ENCODE peak calls at places on chromosomes 7 and 10, in four cellular contexts. A is gastrocnemius medialis, O is HepG2, N is IMR-90. L is an unnamed sample. For H3K4me1, the result is how much of the 10 kb centered on the place peaks cover.

GRCh38 chr10:113084031-113084430 is 134.0 kb downstream of the TCF7L2 start:
- DNase-seq in A (no peak), O (no peak), N (peak), L (no peak)

GRCh38 chr10:32148864-32149256 is 92.6 kb upstream of the KIF5B start:
- DNase-seq in A (no peak), O (no peak), N (no peak), L (no peak)

GRCh38 chr7:114708646-114709045 is 213.2 kb upstream of the MDFIC start:
- DNase-seq in A (no peak), O (no peak), N (no peak), L (no peak)

GRCh38 chr10:91672021-91672608 is 39.2 kb upstream of the PPP1R3C start:
- DNase-seq in A (no peak), O (no peak), N (peak), L (no peak)

GRCh38 chr7:111827863-111828504 is 265.7 kb upstream of the IMMP2L start:
- DNase-seq in A (no peak), O (no peak), N (peak), L (no peak)

GRCh38 chr7:7772385-7772784 is 54.0 kb upstream of the RPA3 start:
- DNase-seq in A (no peak), O (no peak), N (peak), L (no peak)

GRCh38 chr10:1536341-1536740 is 201.0 kb downstream of the ADARB2 start:
- DNase-seq in A (no peak), O (no peak), N (no peak), L (no peak)

GRCh38 chr10:62728479-62728878 is 76.0 kb upstream of the ADO start:
- DNase-seq in A (no peak), O (no peak), N (no peak), L (no peak)

GRCh38 chr7:158827411-158828342 is 1.6 kb downstream of the ESYT2 start:
- DNase-seq in A (no peak), O (no peak), N (peak), L (no peak)

GRCh38 chr7:12706900-12707536 is 19.6 kb downstream of the ARL4A start:
- DNase-seq in A (no peak), O (no peak), N (peak), L (no peak)

GRCh38 chr10:68135922-68136718 is 26.8 kb downstream of the MYPN start:
- DNase-seq in A (peak), O (no peak), N (peak), L (no peak)

GRCh38 chr10:73163096-73163495 is 4.7 kb downstream of the ECD start:
- DNase-seq in A (no peak), O (no peak), N (peak), L (no peak)

GRCh38 chr10:124341768-124342135 is 77.0 kb downstream of the OAT start:
- DNase-seq in A (no peak), O (no peak), N (no peak), L (no peak)

GRCh38 chr10:244227-244626 is 109.0 kb downstream of the ZMYND11 start:
- DNase-seq in A (no peak), O (no peak), N (no peak), L (no peak)

GRCh38 chr7:148987751-148988512 is 40.4 kb downstream of the PDIA4 start:
- DNase-seq in A (no peak), O (no peak), N (peak), L (peak)

GRCh38 chr7:98619450-98620321 is 2.6 kb downstream of the NPTX2 start:
- DNase-seq in A (peak), O (peak), N (peak), L (peak)
- TF ChIP-seq POLR2A in A (no peak), O (no peak), N (no peak), L (no peak)

GRCh38 chr7:135333196-135333595 is 99.6 kb downstream of the STRA8 start:
- DNase-seq in A (no peak), O (no peak), N (peak), L (no peak)

GRCh38 chr7:135328526-135328925 is 94.9 kb downstream of the STRA8 start:
- DNase-seq in A (no peak), O (no peak), N (no peak), L (no peak)

GRCh38 chr7:135327458-135327857 is 93.8 kb downstream of the STRA8 start:
- DNase-seq in A (no peak), O (no peak), N (no peak), L (no peak)

GRCh38 chr7:135328053-135328452 is 94.4 kb downstream of the STRA8 start:
- DNase-seq in A (no peak), O (no peak), N (no peak), L (no peak)

GRCh38 chr7:135330088-135330487 is 96.5 kb downstream of the STRA8 start:
- DNase-seq in A (no peak), O (no peak), N (no peak), L (no peak)
- H3K4me1 ChIP-seq in A (under half), O (under half), N (under half), L (under half)

DNA sequence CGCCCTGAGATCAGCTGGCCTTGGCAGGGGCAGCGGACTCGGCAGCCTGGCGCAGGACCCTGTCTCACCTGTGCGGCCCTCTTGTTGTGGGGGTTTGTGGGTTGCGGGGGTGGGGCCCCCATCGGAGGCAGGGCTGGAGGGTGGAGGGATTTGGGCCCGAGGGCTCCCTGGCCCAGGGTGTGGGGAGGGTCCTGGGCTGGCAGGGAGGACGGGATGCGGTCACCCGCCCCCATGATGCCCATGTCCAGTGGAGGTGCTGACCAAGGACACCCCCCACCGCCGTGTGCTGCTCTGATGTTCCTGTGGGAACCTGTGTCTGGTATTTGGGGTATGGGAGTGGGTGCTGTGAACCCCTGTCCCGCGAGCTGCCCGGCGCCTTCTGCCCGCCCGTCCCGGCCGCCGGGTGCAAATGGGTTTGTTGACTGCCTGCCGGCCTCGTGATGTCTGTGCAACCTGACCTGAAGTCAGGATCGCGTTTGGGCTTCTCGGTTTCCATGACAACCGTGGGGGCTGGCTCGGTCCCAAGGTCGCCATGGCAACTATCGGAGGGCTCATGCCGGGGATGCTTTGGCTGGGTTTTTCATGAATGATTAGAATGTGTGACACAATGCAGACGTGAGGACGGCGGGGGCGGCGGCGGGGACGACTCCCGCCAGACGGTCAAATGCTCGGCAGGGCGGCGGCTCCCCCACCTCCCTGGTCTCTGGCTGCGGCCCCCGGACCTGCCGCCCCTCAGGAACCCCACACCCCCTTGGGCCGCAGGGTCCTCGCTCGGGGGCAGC is 7.3 kb downstream of the MAFK start:
- DNase-seq in A (peak), O (no peak), N (peak), L (peak)
- H3K27ac ChIP-seq in A (peak), O (peak), N (peak), L (peak)

DNA sequence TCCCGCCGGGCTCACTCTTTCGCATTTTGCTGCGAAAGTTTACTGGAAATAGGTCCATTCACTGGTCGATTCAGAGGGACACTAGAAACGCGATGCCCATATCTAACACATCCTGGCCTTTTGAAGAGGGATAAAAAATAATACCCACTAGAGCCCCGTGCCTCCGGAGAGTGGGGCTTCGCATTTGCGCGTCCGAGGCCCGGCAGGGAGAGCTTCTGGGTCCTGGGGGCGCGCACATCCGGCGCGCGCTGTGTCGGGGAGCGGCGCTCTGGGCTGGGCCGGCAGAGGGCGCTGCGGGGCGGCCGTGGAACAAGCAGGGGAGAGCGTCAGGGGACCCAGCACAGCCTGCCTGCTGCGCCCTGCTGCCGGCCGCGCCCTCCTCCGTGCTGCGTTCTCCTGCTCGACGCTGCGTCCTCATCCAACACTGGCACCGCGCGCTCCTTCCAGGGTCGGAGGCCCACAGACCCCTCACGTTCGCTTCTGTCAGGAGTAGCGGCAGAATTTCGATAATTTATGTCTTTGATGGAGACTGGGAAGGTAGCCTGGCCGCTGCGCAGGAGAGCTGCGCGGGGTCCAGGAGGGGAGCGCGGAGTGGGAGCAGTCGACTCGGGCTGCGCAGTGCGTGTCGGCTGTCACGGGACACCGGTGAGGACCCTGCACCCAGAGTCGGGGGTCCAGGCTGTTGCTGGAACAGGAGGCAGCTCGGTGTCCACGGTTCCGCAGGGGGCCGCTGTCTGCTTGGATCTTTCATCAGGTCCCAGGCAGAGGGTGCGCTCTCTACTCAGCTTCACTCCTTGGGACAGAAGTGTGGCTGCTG is 41.5 kb upstream of the ZNF32 start:
- DNase-seq in A (peak), O (peak), N (peak), L (peak)
- TF ChIP-seq POLR2A in A (peak), O (no peak), N (peak), L (peak)

GRCh38 chr10:126384269-126384873 is 3.9 kb downstream of the ADAM12 start:
- DNase-seq in A (no peak), O (no peak), N (peak), L (no peak)
- H3K4me1 ChIP-seq in A (under half), O (under half), N (under half), L (under half)

GRCh38 chr10:43354879-43355380 is 16.5 kb upstream of the FXYD4 start:
- DNase-seq in A (no peak), O (no peak), N (no peak), L (no peak)
- H3K27ac ChIP-seq in A (no peak), O (no peak), N (no peak), L (no peak)

L was measured in right lobe of liver.